ENCODE peak calls at places on chromosome 15, in six cellular contexts. S is dorsolateral prefrontal cortex, K is lower leg skin, D is BE2C, A is upper lobe of left lung, Q is DND-41. Z is an unnamed sample.

GRCh38 chr15:29128671-29129070 is 141.0 kb downstream of the NSMCE3 start:
- DNase-seq in S (no peak), K (no peak), A (no peak), D (peak; percentile 1), Q (no peak), Z (no peak)

GRCh38 chr15:101112336-101113113 is 139.3 kb downstream of the CHSY1 start:
- DNase-seq in S (no peak), D (no peak), Q (no peak), A (no peak), K (no peak), Z (no peak)

GRCh38 chr15:85318048-85318731 is 62.2 kb upstream of the AKAP13 start:
- DNase-seq in D (no peak), S (no peak), A (no peak), K (no peak), Q (no peak), Z (no peak)

GRCh38 chr15:45714501-45715488 is 80.0 kb downstream of the SQOR start:
- DNase-seq in A (no peak), K (no peak), Q (peak; percentile 26), D (peak; percentile 67), S (peak; percentile 80), Z (peak; percentile 73)

GRCh38 chr15:71945012-71945411 is 134.7 kb downstream of the NR2E3 start:
- DNase-seq in A (no peak), Q (no peak), D (no peak), K (no peak), S (no peak), Z (no peak)

GRCh38 chr15:68045289-68046265 is 8.5 kb upstream of the PIAS1 start:
- DNase-seq in S (no peak), K (no peak), D (no peak), A (peak; percentile 38), Q (no peak), Z (peak; percentile 6)

GRCh38 chr15:63491116-63491817 is 13.1 kb upstream of the USP3 start:
- DNase-seq in S (no peak), A (no peak), Q (no peak), K (peak; percentile 43), D (no peak), Z (no peak)

GRCh38 chr15:92079647-92080255 is 226.2 kb downstream of the SLCO3A1 start:
- DNase-seq in K (no peak), S (no peak), D (no peak), A (no peak), Q (no peak), Z (no peak)

GRCh38 chr15:40093224-40093842 is 15.3 kb downstream of the BMF start:
- DNase-seq in Q (no peak), D (no peak), K (peak; percentile 90), A (no peak), S (no peak), Z (no peak)

GRCh38 chr15:50685976-50686467 is 575 bp downstream of the TRPM7 start:
- DNase-seq in A (peak; percentile 88), Q (peak; percentile 54), D (peak; percentile 79), S (peak; percentile 55), K (peak; percentile 89), Z (peak; percentile 66)

GRCh38 chr15:70355275-70355795 is 257.6 kb upstream of the TLE3 start:
- DNase-seq in A (no peak), K (peak; percentile 72), S (no peak), Q (no peak), D (no peak), Z (no peak)

GRCh38 chr15:89486726-89487050 is 9.7 kb downstream of the RHCG start:
- DNase-seq in D (peak; percentile 9), Q (no peak), K (no peak), A (peak; percentile 90), S (peak; percentile 57), Z (no peak)

GRCh38 chr15:56249080-56249479 is 5.4 kb upstream of the RFX7 start:
- DNase-seq in K (no peak), D (peak; percentile 19), S (no peak), Q (no peak), A (no peak), Z (no peak)

GRCh38 chr15:100714749-100715342 is 112.5 kb downstream of the ASB7 start:
- DNase-seq in D (no peak), S (no peak), Q (no peak), K (peak; percentile 80), A (peak; percentile 59), Z (no peak)

GRCh38 chr15:64029111-64029510 is 17.2 kb downstream of the DAPK2 start:
- DNase-seq in K (no peak), S (peak; percentile 78), A (no peak), Q (no peak), D (no peak), Z (no peak)

GRCh38 chr15:79923068-79923514 is 26.3 kb upstream of the MTHFS start:
- DNase-seq in D (peak; percentile 79), A (peak; percentile 94), S (peak; percentile 39), K (peak; percentile 92), Q (peak; percentile 69), Z (peak; percentile 66)

GRCh38 chr15:36931434-36931833 is 168.9 kb downstream of the MEIS2 start:
- DNase-seq in S (no peak), A (no peak), D (no peak), K (no peak), Q (no peak), Z (no peak)

GRCh38 chr15:63482874-63483323 is 21.5 kb upstream of the USP3 start:
- DNase-seq in A (no peak), S (no peak), K (peak; percentile 78), D (no peak), Q (no peak), Z (no peak)

GRCh38 chr15:88911766-88912118 is 1.4 kb downstream of the MFGE8 start:
- DNase-seq in Q (no peak), S (no peak), K (peak; percentile 85), D (no peak), A (no peak), Z (no peak)

GRCh38 chr15:90099072-90099867 is 3.0 kb downstream of the IDH2 start:
- DNase-seq in S (no peak), A (no peak), D (no peak), Q (peak; percentile 65), K (no peak), Z (no peak)

GRCh38 chr15:85785887-85786777 is 8.6 kb downstream of the KLHL25 start:
- DNase-seq in Q (no peak), K (no peak), S (no peak), A (no peak), D (no peak), Z (no peak)

GRCh38 chr15:82080774-82081173 is 35.0 kb upstream of the MEX3B start:
- DNase-seq in K (no peak), S (no peak), A (no peak), D (no peak), Q (no peak), Z (no peak)

GRCh38 chr15:82079736-82080135 is 33.9 kb upstream of the MEX3B start:
- DNase-seq in D (no peak), A (no peak), K (no peak), S (no peak), Q (no peak), Z (no peak)

GRCh38 chr15:82086243-82086995 is 40.6 kb upstream of the MEX3B start:
- DNase-seq in K (no peak), A (no peak), S (no peak), D (no peak), Q (no peak), Z (no peak)

GRCh38 chr15:82081904-82082810 is 36.3 kb upstream of the MEX3B start:
- DNase-seq in S (no peak), A (no peak), Q (no peak), K (no peak), D (peak; percentile 26), Z (no peak)
- TF ChIP-seq CTCF in S (no peak), A (no peak), Q (no peak), K (no peak), D (peak; percentile 23), Z (peak; percentile 24)

DNA sequence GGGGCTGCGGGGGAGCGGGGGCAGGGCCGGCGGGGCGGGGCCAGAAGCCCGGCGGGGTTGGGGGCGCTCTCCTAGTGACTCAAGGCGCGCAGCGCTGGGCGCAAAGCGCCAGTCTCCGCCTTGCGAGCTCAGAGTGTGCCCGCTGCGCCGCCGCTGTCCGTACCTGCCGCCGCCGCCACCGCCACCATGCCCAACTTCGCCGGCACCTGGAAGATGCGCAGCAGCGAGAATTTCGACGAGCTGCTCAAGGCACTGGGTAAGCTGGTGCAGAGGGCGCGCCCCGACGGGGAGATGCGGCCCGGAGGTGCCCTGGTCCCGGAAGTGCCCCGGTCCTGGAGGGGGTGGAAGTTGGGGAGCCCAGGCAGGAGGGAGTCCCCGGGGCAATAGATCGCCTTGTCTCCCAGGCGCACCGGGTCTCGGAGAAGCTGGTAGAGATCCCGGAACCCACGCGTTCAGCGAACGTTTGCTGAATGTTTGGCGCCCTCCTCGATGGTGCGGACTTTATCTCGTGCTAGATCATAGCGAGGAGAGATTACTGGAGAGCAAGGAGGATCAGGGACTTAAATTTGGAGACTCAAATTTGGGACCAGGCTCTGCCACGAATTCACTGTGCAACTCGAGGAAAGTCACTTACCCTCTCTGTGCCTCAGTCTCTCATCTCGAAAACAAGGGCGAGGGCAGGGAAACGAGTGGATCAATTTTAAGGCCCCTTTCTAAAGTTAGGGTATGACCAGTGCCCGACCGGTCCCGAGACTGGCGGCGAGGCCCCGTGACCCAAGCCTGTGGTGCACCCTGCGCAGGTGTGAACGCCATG is at the start of gene CRABP1:
- DNase-seq in S (no peak), A (peak; percentile 73), K (no peak), D (peak; percentile 51), Q (no peak), Z (peak; percentile 59)
- TF ChIP-seq CTCF in S (no peak), A (no peak), K (no peak), D (no peak), Q (no peak), Z (no peak)

DNA sequence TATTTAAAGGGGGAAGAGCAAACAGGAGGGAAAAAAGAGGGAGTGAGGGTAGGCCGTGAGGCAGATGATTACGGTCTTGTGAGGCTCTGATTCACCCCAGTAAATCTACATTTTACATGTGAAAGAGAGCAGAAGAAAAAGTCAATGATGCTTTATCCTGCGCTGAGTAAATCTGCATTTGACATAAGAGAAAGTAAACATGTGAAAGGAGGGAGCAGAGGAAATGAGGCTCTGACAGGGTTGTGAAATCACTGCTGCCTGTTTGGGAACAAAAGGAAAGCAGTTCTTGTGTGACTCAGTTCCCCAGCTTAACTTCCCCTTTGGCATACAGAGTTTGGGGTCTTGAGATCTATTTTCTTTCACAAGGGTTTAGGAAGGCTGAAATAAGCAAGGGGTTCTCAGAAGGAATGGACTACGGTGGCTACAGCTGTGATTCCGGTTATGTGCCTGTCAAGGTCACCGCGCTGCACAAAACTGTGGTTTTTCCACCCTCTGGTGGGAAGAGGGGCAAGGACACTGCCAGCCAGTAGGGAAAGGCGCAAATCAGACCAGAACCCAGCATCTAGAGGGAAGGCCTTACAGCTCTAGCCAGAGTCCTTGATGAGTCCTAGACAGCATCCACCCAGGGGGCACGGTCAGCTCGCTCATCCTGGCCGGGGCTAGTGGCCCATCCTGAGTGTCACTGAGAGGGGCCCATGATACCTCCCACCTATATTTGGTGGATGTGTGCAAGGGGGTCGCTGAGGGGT is 18.9 kb upstream of the HCN4 start:
- DNase-seq in Q (no peak), D (no peak), S (no peak), A (peak; percentile 37), K (no peak), Z (no peak)
- TF ChIP-seq CTCF in Q (no peak), D (no peak), S (no peak), A (no peak), K (no peak), Z (no peak)

DNA sequence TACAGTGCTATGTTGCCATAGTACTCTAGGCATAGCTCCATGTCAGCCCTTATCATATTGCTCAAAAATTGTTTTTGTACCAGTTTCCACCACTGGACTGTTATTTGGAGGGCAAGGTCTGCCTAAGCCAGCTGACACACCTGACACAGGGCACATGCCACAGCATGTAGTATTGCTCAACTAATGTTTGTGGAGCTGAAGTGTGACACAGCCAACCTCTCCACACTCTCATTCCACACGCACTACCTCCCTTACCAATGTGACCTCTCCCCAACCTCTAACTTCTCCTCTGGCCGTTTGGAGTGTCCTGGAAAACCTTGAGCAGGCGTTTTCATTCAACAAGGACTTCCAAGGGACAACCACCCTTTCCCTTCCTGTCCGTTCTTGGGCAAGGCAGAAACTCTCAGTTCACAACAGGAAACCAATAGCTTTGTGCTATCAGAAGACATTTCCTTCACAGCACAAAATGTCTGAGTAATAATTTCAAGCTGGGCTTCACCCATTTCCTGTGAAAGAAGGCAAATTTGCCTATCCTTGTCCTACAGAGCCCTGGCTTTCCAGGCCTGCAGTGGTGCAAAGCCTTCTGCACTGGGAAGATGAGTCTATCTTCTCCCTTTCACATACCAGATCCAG is 38.4 kb downstream of the TLNRD1 start:
- DNase-seq in D (no peak), K (no peak), S (no peak), Q (no peak), A (no peak), Z (no peak)
- TF ChIP-seq CTCF in D (no peak), K (no peak), S (no peak), Q (no peak), A (no peak), Z (no peak)